ENCODE peak calls at places on chromosomes 2 and 18, in five cellular contexts. S is lower leg skin, P is spleen, V is GM23338, B is epithelial cell of esophagus. D is an unnamed sample.

GRCh38 chr18:58788971-58789797 is 75.5 kb upstream of the ZNF532 start:
- DNase-seq in S (no peak), P (no peak), V (no peak), B (peak), D (peak)

GRCh38 chr2:120384486-120385354 is 38.8 kb downstream of the INHBB start:
- DNase-seq in S (no peak), P (peak), V (no peak), B (no peak), D (no peak)

GRCh38 chr2:99787762-99788382 is 298.1 kb upstream of the REV1 start:
- DNase-seq in S (no peak), P (no peak), V (no peak), B (no peak), D (no peak)

GRCh38 chr18:21762181-21762772 is 21.7 kb downstream of the MIB1 start:
- DNase-seq in S (no peak), P (no peak), V (no peak), B (no peak), D (no peak)

GRCh38 chr2:26845021-26845420 is 2.9 kb upstream of the DPYSL5 start:
- DNase-seq in S (peak), P (no peak), V (no peak), B (no peak), D (no peak)

GRCh38 chr2:110853516-110853915 is 121.1 kb downstream of the ACOXL start:
- DNase-seq in S (no peak), P (peak), V (peak), B (peak), D (peak)

GRCh38 chr18:62942578-62942977 is 227.2 kb downstream of the PHLPP1 start:
- DNase-seq in S (no peak), P (no peak), V (no peak), B (peak), D (no peak)

GRCh38 chr2:177547122-177547521 is 154.5 kb downstream of the AGPS start:
- DNase-seq in S (no peak), P (no peak), V (no peak), B (no peak), D (no peak)

GRCh38 chr18:11096839-11097750 is 52.3 kb downstream of the PIEZO2 start:
- DNase-seq in S (no peak), P (no peak), V (no peak), B (no peak), D (no peak)

GRCh38 chr18:136433-136832 is 21.9 kb upstream of the USP14 start:
- DNase-seq in S (no peak), P (no peak), V (peak), B (no peak), D (no peak)

GRCh38 chr18:37553633-37554398 is 11.8 kb downstream of the CELF4 start:
- DNase-seq in S (no peak), P (peak), V (peak), B (no peak), D (no peak)

GRCh38 chr18:48020337-48021250 is 90.1 kb upstream of the SMAD2 start:
- DNase-seq in S (no peak), P (no peak), V (no peak), B (no peak), D (no peak)

GRCh38 chr2:39860538-39860937 is 81.5 kb upstream of the THUMPD2 start:
- DNase-seq in S (no peak), P (no peak), V (no peak), B (peak), D (no peak)

GRCh38 chr2:61537590-61538178 is 472 bp downstream of the XPO1 start:
- DNase-seq in S (peak), P (no peak), V (peak), B (peak), D (peak)

GRCh38 chr2:7891312-7891711 is 790.5 kb upstream of the ID2 start:
- DNase-seq in S (no peak), P (no peak), V (peak), B (no peak), D (no peak)

GRCh38 chr2:34652636-34653035 is 1053.5 kb upstream of the FAM98A start:
- DNase-seq in S (no peak), P (no peak), V (peak), B (peak), D (peak)

GRCh38 chr18:34322365-34323289 is 97.9 kb upstream of the NOL4 start:
- DNase-seq in S (no peak), P (no peak), V (peak), B (peak), D (peak)

DNA sequence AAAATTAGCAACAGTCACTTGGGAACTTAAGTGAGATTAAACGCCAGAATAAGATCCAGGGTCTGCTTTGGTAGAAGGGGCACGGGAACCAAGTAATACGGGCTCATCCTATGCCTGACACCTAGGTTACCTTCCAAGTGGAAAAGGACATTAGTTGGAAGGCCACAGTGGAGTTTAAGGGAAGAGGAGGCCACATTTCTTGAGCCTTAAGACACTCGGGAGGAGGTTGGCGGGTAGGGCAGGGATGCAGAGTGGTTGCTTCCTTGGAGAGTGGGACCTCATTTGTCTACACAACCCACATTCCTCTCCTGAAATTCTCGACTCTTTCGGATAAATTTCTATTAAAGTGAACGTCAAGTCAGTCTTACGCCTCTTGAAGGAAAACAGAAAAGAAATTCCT is 510 bp upstream of the DNAH6 start:
- DNase-seq in S (peak), P (no peak), V (no peak), B (no peak), D (no peak)
- H3K4me3 ChIP-seq in S (no peak), P (peak), V (peak), B (peak), D (peak)

DNA sequence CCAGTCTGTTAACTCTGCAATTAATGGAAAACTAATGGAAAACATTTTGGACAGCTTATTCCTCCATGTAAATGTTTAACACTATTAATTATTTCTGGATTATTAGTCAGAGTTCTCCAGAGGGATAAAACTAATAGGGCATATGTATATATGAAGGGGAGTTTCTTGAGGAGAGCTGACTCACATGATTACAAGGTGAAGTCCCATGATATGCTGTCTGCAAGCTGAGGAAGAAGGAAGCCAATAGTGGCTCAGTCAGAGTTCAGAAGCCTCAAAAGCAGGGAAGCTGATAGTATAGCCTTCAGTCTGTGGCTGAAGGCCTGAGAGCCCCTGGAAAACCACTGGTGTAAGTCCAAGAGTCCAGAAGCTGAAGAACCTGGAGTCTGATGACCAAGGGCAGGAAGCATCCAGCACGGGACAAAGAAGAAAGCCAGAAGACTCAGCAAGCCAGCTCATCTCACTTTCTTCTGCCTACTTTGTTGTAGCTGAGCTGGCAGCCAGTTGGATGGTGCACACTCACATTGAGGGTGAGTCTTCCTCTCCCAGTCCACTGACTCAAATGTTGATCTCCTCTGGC is 136.0 kb downstream of the PTH2R start:
- DNase-seq in S (no peak), P (no peak), V (no peak), B (no peak), D (no peak)
- TF ChIP-seq CTCF in S (no peak), P (no peak), V (no peak), B (no peak), D (no peak)

GRCh38 chr2:3578987-3579386 is 3.9 kb downstream of the RPS7 start:
- DNase-seq in S (no peak), P (no peak), V (no peak), B (no peak), D (no peak)
- H3K4me3 ChIP-seq in S (no peak), P (no peak), V (peak), B (no peak), D (peak)

GRCh38 chr2:112691761-112692370 is 29.0 kb upstream of the NT5DC4 start:
- DNase-seq in S (peak), P (no peak), V (no peak), B (peak), D (no peak)
- TF ChIP-seq CTCF in S (no peak), P (no peak), V (no peak), B (no peak), D (no peak)

D was measured in astrocyte of the spinal cord.